ENCODE peak calls at places on chromosomes 7 and 10, in nine cellular contexts. One of them, this sample, is unnamed.
A peak's percentile ranks its signal among the peaks of the same experiment; 100 is the strongest.

GRCh38 chr7:74364061-74364460 is 74.9 kb downstream of the CLIP2 start:
- DNase-seq in HCT116: no peak
- DNase-seq in MM.1S: no peak
- DNase-seq in tibial artery: no peak
- DNase-seq in AG04450: no peak
- DNase-seq in body of pancreas: no peak
- DNase-seq in H1: no peak
- DNase-seq in OCI-LY7: no peak
- DNase-seq in A673: no peak
- DNase-seq in this sample: peak; percentile 32

GRCh38 chr7:33109758-33110238 is 594 bp upstream of the RP9 start:
- DNase-seq in HCT116: no peak
- DNase-seq in MM.1S: no peak
- DNase-seq in tibial artery: no peak
- DNase-seq in AG04450: no peak
- DNase-seq in body of pancreas: no peak
- DNase-seq in H1: no peak
- DNase-seq in OCI-LY7: no peak
- DNase-seq in A673: peak; percentile 41
- DNase-seq in this sample: no peak

GRCh38 chr10:46245381-46245900 is 41.4 kb upstream of the ANTXRL start:
- DNase-seq in HCT116: no peak
- DNase-seq in MM.1S: no peak
- DNase-seq in tibial artery: peak; percentile 32
- DNase-seq in AG04450: no peak
- DNase-seq in body of pancreas: no peak
- DNase-seq in H1: no peak
- DNase-seq in OCI-LY7: no peak
- DNase-seq in A673: no peak
- DNase-seq in this sample: no peak

GRCh38 chr10:69632516-69633199 is 2.6 kb downstream of the FAM241B start:
- DNase-seq in HCT116: no peak
- DNase-seq in MM.1S: no peak
- DNase-seq in tibial artery: peak; percentile 52
- DNase-seq in AG04450: no peak
- DNase-seq in body of pancreas: no peak
- DNase-seq in H1: no peak
- DNase-seq in OCI-LY7: no peak
- DNase-seq in A673: no peak
- DNase-seq in this sample: no peak

GRCh38 chr10:71766717-71767419 is 6.5 kb downstream of the VSIR start:
- DNase-seq in HCT116: peak; percentile 74
- DNase-seq in MM.1S: no peak
- DNase-seq in tibial artery: peak; percentile 91
- DNase-seq in AG04450: peak; percentile 86
- DNase-seq in body of pancreas: peak; percentile 67
- DNase-seq in H1: no peak
- DNase-seq in OCI-LY7: no peak
- DNase-seq in A673: no peak
- DNase-seq in this sample: no peak

GRCh38 chr10:45235823-45236222 is 79.6 kb downstream of the OR13A1 start:
- DNase-seq in HCT116: no peak
- DNase-seq in MM.1S: no peak
- DNase-seq in tibial artery: no peak
- DNase-seq in AG04450: no peak
- DNase-seq in body of pancreas: no peak
- DNase-seq in H1: no peak
- DNase-seq in OCI-LY7: no peak
- DNase-seq in A673: no peak
- DNase-seq in this sample: no peak

GRCh38 chr10:71083457-71083975 is 128.9 kb upstream of the UNC5B start:
- DNase-seq in HCT116: no peak
- DNase-seq in MM.1S: no peak
- DNase-seq in tibial artery: peak; percentile 44
- DNase-seq in AG04450: no peak
- DNase-seq in body of pancreas: no peak
- DNase-seq in H1: no peak
- DNase-seq in OCI-LY7: no peak
- DNase-seq in A673: no peak
- DNase-seq in this sample: peak; percentile 4

GRCh38 chr10:17290226-17290625 is 62.2 kb downstream of the VIM start:
- DNase-seq in HCT116: peak; percentile 50
- DNase-seq in MM.1S: no peak
- DNase-seq in tibial artery: no peak
- DNase-seq in AG04450: no peak
- DNase-seq in body of pancreas: no peak
- DNase-seq in H1: no peak
- DNase-seq in OCI-LY7: peak; percentile 1
- DNase-seq in A673: peak; percentile 34
- DNase-seq in this sample: peak; percentile 8

GRCh38 chr7:49294611-49295010 is 370.3 kb downstream of the CDC14C start:
- DNase-seq in HCT116: no peak
- DNase-seq in MM.1S: no peak
- DNase-seq in tibial artery: no peak
- DNase-seq in AG04450: no peak
- DNase-seq in body of pancreas: no peak
- DNase-seq in H1: no peak
- DNase-seq in OCI-LY7: no peak
- DNase-seq in A673: no peak
- DNase-seq in this sample: no peak

GRCh38 chr7:137667633-137668387 is 179.0 kb downstream of the DGKI start:
- DNase-seq in HCT116: no peak
- DNase-seq in MM.1S: no peak
- DNase-seq in tibial artery: no peak
- DNase-seq in AG04450: peak; percentile 70
- DNase-seq in body of pancreas: no peak
- DNase-seq in H1: no peak
- DNase-seq in OCI-LY7: no peak
- DNase-seq in A673: no peak
- DNase-seq in this sample: no peak

GRCh38 chr10:94963901-94964300 is 25.4 kb downstream of the CYP2C9 start:
- DNase-seq in HCT116: peak; percentile 46
- DNase-seq in MM.1S: peak; percentile 51
- DNase-seq in tibial artery: no peak
- DNase-seq in AG04450: no peak
- DNase-seq in body of pancreas: peak; percentile 32
- DNase-seq in H1: peak; percentile 5
- DNase-seq in OCI-LY7: peak; percentile 25
- DNase-seq in A673: peak; percentile 50
- DNase-seq in this sample: peak; percentile 21

GRCh38 chr10:88347022-88347421 is 236.1 kb downstream of the RNLS start:
- DNase-seq in HCT116: no peak
- DNase-seq in MM.1S: no peak
- DNase-seq in tibial artery: no peak
- DNase-seq in AG04450: no peak
- DNase-seq in body of pancreas: no peak
- DNase-seq in H1: no peak
- DNase-seq in OCI-LY7: no peak
- DNase-seq in A673: no peak
- DNase-seq in this sample: no peak

GRCh38 chr7:108000875-108001758 is 1.8 kb downstream of the LAMB1 start:
- DNase-seq in HCT116: no peak
- DNase-seq in MM.1S: no peak
- DNase-seq in tibial artery: peak; percentile 66
- DNase-seq in AG04450: no peak
- DNase-seq in body of pancreas: peak; percentile 51
- DNase-seq in H1: peak; percentile 71
- DNase-seq in OCI-LY7: no peak
- DNase-seq in A673: peak; percentile 63
- DNase-seq in this sample: peak; percentile 74

GRCh38 chr7:134890246-134891240 is 95.8 kb upstream of the AGBL3 start:
- DNase-seq in HCT116: no peak
- DNase-seq in MM.1S: no peak
- DNase-seq in tibial artery: peak; percentile 86
- DNase-seq in AG04450: no peak
- DNase-seq in body of pancreas: peak; percentile 29
- DNase-seq in H1: no peak
- DNase-seq in OCI-LY7: no peak
- DNase-seq in A673: no peak
- DNase-seq in this sample: no peak

GRCh38 chr10:35027567-35027966 is 62.6 kb downstream of the CUL2 start:
- DNase-seq in HCT116: no peak
- DNase-seq in MM.1S: peak; percentile 24
- DNase-seq in tibial artery: no peak
- DNase-seq in AG04450: no peak
- DNase-seq in body of pancreas: no peak
- DNase-seq in H1: no peak
- DNase-seq in OCI-LY7: no peak
- DNase-seq in A673: peak; percentile 25
- DNase-seq in this sample: no peak

GRCh38 chr7:74657692-74658170 is at the start of gene GTF2I:
- DNase-seq in HCT116: no peak
- DNase-seq in MM.1S: no peak
- DNase-seq in tibial artery: peak; percentile 71
- DNase-seq in AG04450: no peak
- DNase-seq in body of pancreas: no peak
- DNase-seq in H1: no peak
- DNase-seq in OCI-LY7: peak; percentile 69
- DNase-seq in A673: no peak
- DNase-seq in this sample: no peak

GRCh38 chr7:32043688-32044087 is 26.5 kb downstream of the PDE1C start:
- DNase-seq in HCT116: no peak
- DNase-seq in MM.1S: no peak
- DNase-seq in tibial artery: no peak
- DNase-seq in AG04450: peak; percentile 7
- DNase-seq in body of pancreas: no peak
- DNase-seq in H1: no peak
- DNase-seq in OCI-LY7: no peak
- DNase-seq in A673: no peak
- DNase-seq in this sample: peak; percentile 39

GRCh38 chr7:24740821-24741220 is 16.4 kb downstream of the GSDME start:
- DNase-seq in HCT116: no peak
- DNase-seq in MM.1S: no peak
- DNase-seq in tibial artery: no peak
- DNase-seq in AG04450: no peak
- DNase-seq in body of pancreas: no peak
- DNase-seq in H1: no peak
- DNase-seq in OCI-LY7: no peak
- DNase-seq in A673: no peak
- DNase-seq in this sample: no peak

GRCh38 chr7:47552631-47553030 is 29.3 kb downstream of the TNS3 start:
- DNase-seq in HCT116: no peak
- DNase-seq in MM.1S: no peak
- DNase-seq in tibial artery: no peak
- DNase-seq in AG04450: no peak
- DNase-seq in body of pancreas: no peak
- DNase-seq in H1: no peak
- DNase-seq in OCI-LY7: no peak
- DNase-seq in A673: no peak
- DNase-seq in this sample: no peak

GRCh38 chr10:60282771-60283353 is 106.8 kb downstream of the ANK3 start:
- DNase-seq in HCT116: no peak
- DNase-seq in MM.1S: no peak
- DNase-seq in tibial artery: no peak
- DNase-seq in AG04450: no peak
- DNase-seq in body of pancreas: peak; percentile 33
- DNase-seq in H1: no peak
- DNase-seq in OCI-LY7: peak; percentile 8
- DNase-seq in A673: no peak
- DNase-seq in this sample: no peak

GRCh38 chr7:142909921-142910521 is 23.5 kb downstream of the TRPV5 start:
- DNase-seq in HCT116: no peak
- DNase-seq in MM.1S: no peak
- DNase-seq in tibial artery: no peak
- DNase-seq in AG04450: no peak
- DNase-seq in body of pancreas: no peak
- DNase-seq in H1: no peak
- DNase-seq in OCI-LY7: no peak
- DNase-seq in A673: no peak
- DNase-seq in this sample: no peak

GRCh38 chr7:22972207-22972606 is 41.7 kb downstream of the HYCC1 start:
- DNase-seq in HCT116: no peak
- DNase-seq in MM.1S: no peak
- DNase-seq in tibial artery: no peak
- DNase-seq in AG04450: no peak
- DNase-seq in body of pancreas: no peak
- DNase-seq in H1: no peak
- DNase-seq in OCI-LY7: no peak
- DNase-seq in A673: no peak
- DNase-seq in this sample: no peak

DNA sequence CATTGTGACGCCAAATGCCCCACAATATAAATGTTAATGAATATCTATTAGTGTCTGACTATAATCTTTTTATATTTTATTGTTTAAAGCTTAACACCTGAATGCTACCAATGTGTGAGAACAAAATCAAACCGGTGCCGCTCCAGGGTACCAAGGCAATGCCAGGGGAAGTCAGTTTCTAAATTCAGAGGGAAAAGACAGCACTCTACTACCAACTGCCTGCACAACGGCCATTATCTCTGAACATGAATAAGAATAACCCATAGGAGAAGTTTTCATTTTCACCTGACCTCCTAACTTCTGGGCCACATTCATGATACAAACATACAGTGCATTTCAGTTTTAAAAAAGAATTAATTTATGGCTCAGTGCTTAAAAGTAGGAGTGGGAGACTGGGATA is 21.7 kb downstream of the USP6NL start:
- DNase-seq in HCT116: no peak
- DNase-seq in MM.1S: no peak
- DNase-seq in tibial artery: no peak
- DNase-seq in AG04450: no peak
- DNase-seq in body of pancreas: no peak
- DNase-seq in H1: no peak
- DNase-seq in OCI-LY7: no peak
- DNase-seq in A673: no peak
- DNase-seq in this sample: no peak
- H3K27ac ChIP-seq in HCT116: no peak overlapping the region
- H3K27ac ChIP-seq in MM.1S: no peak overlapping the region
- H3K27ac ChIP-seq in tibial artery: no peak overlapping the region
- H3K27ac ChIP-seq in AG04450: no peak overlapping the region
- H3K27ac ChIP-seq in body of pancreas: no peak overlapping the region
- H3K27ac ChIP-seq in H1: no peak overlapping the region
- H3K27ac ChIP-seq in OCI-LY7: no peak overlapping the region
- H3K27ac ChIP-seq in A673: no peak overlapping the region
- H3K27ac ChIP-seq in this sample: no peak overlapping the region

GRCh38 chr7:104267701-104268368 is 60.0 kb upstream of the ORC5 start:
- DNase-seq in HCT116: no peak
- DNase-seq in MM.1S: peak; percentile 18
- DNase-seq in tibial artery: no peak
- DNase-seq in AG04450: no peak
- DNase-seq in body of pancreas: no peak
- DNase-seq in H1: no peak
- DNase-seq in OCI-LY7: peak; percentile 9
- DNase-seq in A673: peak; percentile 40
- DNase-seq in this sample: no peak
- TF ChIP-seq CTCF in HCT116: peak; percentile 44
- TF ChIP-seq CTCF in MM.1S: peak; percentile 65
- TF ChIP-seq CTCF in tibial artery: peak; percentile 33
- TF ChIP-seq CTCF in AG04450: peak; percentile 69
- TF ChIP-seq CTCF in body of pancreas: peak; percentile 41
- TF ChIP-seq CTCF in H1: no peak
- TF ChIP-seq CTCF in OCI-LY7: peak; percentile 83
- TF ChIP-seq CTCF in A673: peak; percentile 71
- TF ChIP-seq CTCF in this sample: peak; percentile 15

GRCh38 chr7:64078699-64078994 is 33.4 kb downstream of the ZNF727 start:
- DNase-seq in HCT116: no peak
- DNase-seq in MM.1S: no peak
- DNase-seq in tibial artery: no peak
- DNase-seq in AG04450: no peak
- DNase-seq in body of pancreas: no peak
- DNase-seq in H1: no peak
- DNase-seq in OCI-LY7: no peak
- DNase-seq in A673: no peak
- DNase-seq in this sample: no peak
- H3K9me3 ChIP-seq in HCT116: peaks cover 32% of the 10 kb centered on the region
- H3K9me3 ChIP-seq in MM.1S: peaks cover 3% of the 10 kb centered on the region
- H3K9me3 ChIP-seq in tibial artery: peaks cover 27% of the 10 kb centered on the region
- H3K9me3 ChIP-seq in AG04450: peaks cover 33% of the 10 kb centered on the region
- H3K9me3 ChIP-seq in body of pancreas: no peaks in the 10 kb centered on the region
- H3K9me3 ChIP-seq in H1: peaks cover 74% of the 10 kb centered on the region
- H3K9me3 ChIP-seq in OCI-LY7: peaks cover 48% of the 10 kb centered on the region
- H3K9me3 ChIP-seq in A673: peaks cover 78% of the 10 kb centered on the region
- H3K9me3 ChIP-seq in this sample: peaks cover 5% of the 10 kb centered on the region

GRCh38 chr7:92798517-92799249 is 37.7 kb downstream of the CDK6 start:
- DNase-seq in HCT116: no peak
- DNase-seq in MM.1S: no peak
- DNase-seq in tibial artery: no peak
- DNase-seq in AG04450: no peak
- DNase-seq in body of pancreas: no peak
- DNase-seq in H1: no peak
- DNase-seq in OCI-LY7: no peak
- DNase-seq in A673: peak; percentile 4
- DNase-seq in this sample: no peak
- H3K27ac ChIP-seq in HCT116: no peak overlapping the region
- H3K27ac ChIP-seq in MM.1S: no peak overlapping the region
- H3K27ac ChIP-seq in tibial artery: no peak overlapping the region
- H3K27ac ChIP-seq in AG04450: no peak overlapping the region
- H3K27ac ChIP-seq in body of pancreas: peak overlapping the region; percentile 58
- H3K27ac ChIP-seq in H1: no peak overlapping the region
- H3K27ac ChIP-seq in OCI-LY7: no peak overlapping the region
- H3K27ac ChIP-seq in A673: no peak overlapping the region
- H3K27ac ChIP-seq in this sample: no peak overlapping the region